ENCODE peak calls at places on chromosomes 3 and 15, in six cellular contexts. J, S, B, R, I and X are unnamed samples.

GRCh38 chr15:31332020-31332680 is 5.5 kb downstream of the KLF13 start:
- DNase-seq in R (no peak), B (no peak), I (no peak), J (no peak), S (no peak), X (no peak)

GRCh38 chr15:100457201-100457600 is 71.5 kb downstream of the CERS3 start:
- DNase-seq in R (no peak), I (peak; percentile 8), S (peak; percentile 5), J (no peak), B (peak; percentile 36), X (no peak)

GRCh38 chr3:42214565-42215283 is 51.3 kb downstream of the CCK start:
- DNase-seq in I (peak; percentile 63), J (no peak), B (peak; percentile 37), R (no peak), S (no peak), X (no peak)

GRCh38 chr15:38308797-38309196 is 56.2 kb downstream of the SPRED1 start:
- DNase-seq in J (no peak), R (no peak), B (no peak), I (peak; percentile 10), S (no peak), X (no peak)

GRCh38 chr3:101950985-101951733 is 101.8 kb downstream of the NFKBIZ start:
- DNase-seq in B (no peak), R (no peak), S (no peak), I (no peak), J (no peak), X (no peak)

GRCh38 chr3:54772046-54772445 is 155.8 kb downstream of the LRTM1 start:
- DNase-seq in B (peak; percentile 29), J (no peak), S (no peak), I (no peak), R (no peak), X (no peak)

GRCh38 chr3:142027713-142028112 is 121.6 kb downstream of the TFDP2 start:
- DNase-seq in S (no peak), I (peak; percentile 71), J (peak; percentile 27), R (no peak), B (peak; percentile 47), X (peak; percentile 21)

GRCh38 chr15:63189955-63190691 is 717 bp downstream of the RAB8B start:
- DNase-seq in I (peak; percentile 41), B (no peak), R (no peak), S (no peak), J (no peak), X (peak; percentile 11)

GRCh38 chr3:169699536-169700050 is 36.1 kb upstream of the MECOM start:
- DNase-seq in B (no peak), I (no peak), S (no peak), R (no peak), J (no peak), X (no peak)

GRCh38 chr3:8663177-8664061 is 18.8 kb upstream of the SSUH2 start:
- DNase-seq in B (peak; percentile 72), R (no peak), J (peak; percentile 38), I (peak; percentile 82), S (peak; percentile 7), X (no peak)

GRCh38 chr3:97772926-97773325 is 8.4 kb downstream of the ARL6 start:
- DNase-seq in S (no peak), R (no peak), I (no peak), J (no peak), B (no peak), X (no peak)

GRCh38 chr15:92714071-92714456 is 58.5 kb upstream of the FAM174B start:
- DNase-seq in B (no peak), R (no peak), J (no peak), S (no peak), I (peak; percentile 28), X (no peak)

GRCh38 chr3:183555541-183556081 is at the start of gene KLHL6:
- DNase-seq in J (peak; percentile 74), S (no peak), R (no peak), I (no peak), B (no peak), X (peak; percentile 92)

GRCh38 chr15:52301265-52301847 is 5.8 kb upstream of the MYO5C start:
- DNase-seq in R (no peak), I (no peak), S (no peak), J (no peak), B (no peak), X (no peak)

GRCh38 chr3:11099306-11099705 is 55.0 kb upstream of the HRH1 start:
- DNase-seq in I (no peak), S (no peak), J (no peak), R (no peak), B (no peak), X (no peak)

GRCh38 chr3:61221759-61222362 is 29.4 kb downstream of the FHIT start:
- DNase-seq in J (no peak), B (no peak), S (no peak), I (no peak), R (no peak), X (no peak)

GRCh38 chr3:153768559-153769469 is 352.4 kb upstream of the ARHGEF26 start:
- DNase-seq in I (peak; percentile 63), J (peak; percentile 47), S (peak; percentile 6), B (peak; percentile 58), R (no peak), X (no peak)

GRCh38 chr15:92393287-92393993 is at the start of gene ST8SIA2:
- DNase-seq in J (no peak), R (no peak), B (no peak), S (no peak), I (no peak), X (no peak)

GRCh38 chr15:96332854-96333193 is 2.3 kb downstream of the NR2F2 start:
- DNase-seq in R (no peak), S (no peak), I (peak; percentile 29), J (no peak), B (no peak), X (no peak)

GRCh38 chr3:31250116-31250813 is 282.5 kb upstream of the STT3B start:
- DNase-seq in R (no peak), I (peak; percentile 78), B (no peak), J (no peak), S (no peak), X (no peak)

GRCh38 chr15:70200003-70200410 is 102.3 kb upstream of the TLE3 start:
- DNase-seq in I (no peak), R (no peak), B (no peak), S (no peak), J (no peak), X (no peak)

GRCh38 chr3:69776926-69777581 is 37.8 kb downstream of the MITF start:
- DNase-seq in B (no peak), I (peak; percentile 24), S (no peak), R (no peak), J (no peak), X (peak; percentile 17)

GRCh38 chr3:94076055-94076454 is 13.2 kb downstream of the NSUN3 start:
- DNase-seq in S (no peak), J (no peak), I (peak; percentile 47), R (no peak), B (no peak), X (no peak)

GRCh38 chr15:64532515-64532914 is 72.1 kb downstream of the ZNF609 start:
- DNase-seq in J (no peak), B (no peak), R (no peak), S (no peak), I (no peak), X (peak; percentile 87)